ENCODE peak calls at places on chromosome 1, in eight cellular contexts. F is AG04450; G is stimulated activated effector memory CD8-positive, alpha-beta T cell treated with anti-CD3 and anti-CD28 coated beads, Interleukin-12 subunit alpha, Interleukin-12 subunit beta, amount 100 ng/mL, for 72 hours; N is central memory CD8-positive, alpha-beta T cell; S is hepatic stellate cell; H is Panc1; O is stimulated activated CD4-positive, alpha-beta T cell treated with anti-CD3 and anti-CD28 coated beads, Interleukin-2, amount 100 ng/mL, for 48 hours; P is SW480. Q is an unnamed sample.

GRCh38 chr1:156712626-156713025 is 7.2 kb upstream of the CRABP2 start:
- DNase-seq in O (no peak), H (no peak), G (no peak), S (no peak), P (no peak), N (no peak), F (no peak), Q (no peak)

GRCh38 chr1:211908453-211908852 is 77.9 kb upstream of the LPGAT1 start:
- DNase-seq in O (no peak), S (no peak), F (no peak), H (no peak), P (no peak), N (no peak), G (no peak), Q (no peak)

GRCh38 chr1:164061528-164061927 is 497.5 kb upstream of the PBX1 start:
- DNase-seq in F (no peak), S (no peak), P (no peak), G (no peak), N (no peak), O (no peak), H (no peak), Q (no peak)

GRCh38 chr1:119141020-119141424 is 569 bp upstream of the WARS2 start:
- DNase-seq in H (no peak), P (peak), F (no peak), N (peak), O (peak), G (peak), S (no peak), Q (peak)

GRCh38 chr1:41362357-41362721 is 1.1 kb downstream of the FOXO6 start:
- DNase-seq in O (no peak), S (peak), P (no peak), H (no peak), G (no peak), F (no peak), N (no peak), Q (no peak)

GRCh38 chr1:5660141-5660935 is 331.9 kb downstream of the NPHP4 start:
- DNase-seq in G (no peak), P (peak), N (no peak), S (no peak), H (no peak), F (no peak), O (no peak), Q (no peak)

GRCh38 chr1:41482001-41482765 is 2.3 kb downstream of the EDN2 start:
- DNase-seq in G (no peak), N (no peak), H (no peak), S (no peak), F (no peak), P (no peak), O (no peak), Q (no peak)

GRCh38 chr1:79497193-79497773 is 490.8 kb upstream of the ADGRL4 start:
- DNase-seq in H (peak), P (peak), F (peak), G (no peak), S (peak), O (no peak), N (no peak), Q (no peak)

GRCh38 chr1:222582099-222582774 is 7.5 kb downstream of the TAF1A start:
- DNase-seq in S (no peak), F (no peak), N (no peak), G (no peak), H (peak), P (peak), O (no peak), Q (no peak)

GRCh38 chr1:245059806-245060424 is 94.9 kb upstream of the KIF26B start:
- DNase-seq in O (no peak), P (no peak), S (no peak), H (no peak), N (no peak), F (no peak), G (no peak), Q (no peak)

GRCh38 chr1:23581219-23581618 is 21.9 kb upstream of the ID3 start:
- DNase-seq in H (no peak), G (no peak), F (peak), N (no peak), O (no peak), S (peak), P (no peak), Q (no peak)

GRCh38 chr1:55466343-55466742 is 251.2 kb upstream of the USP24 start:
- DNase-seq in N (no peak), S (no peak), O (no peak), F (no peak), G (no peak), P (no peak), H (no peak), Q (no peak)

GRCh38 chr1:57874426-57874825 is 450.6 kb upstream of the DAB1 start:
- DNase-seq in F (no peak), H (no peak), N (no peak), O (no peak), S (no peak), P (peak), G (no peak), Q (no peak)

GRCh38 chr1:35287807-35288640 is 19.5 kb downstream of the ZMYM4 start:
- DNase-seq in H (no peak), G (no peak), F (no peak), N (no peak), S (peak), P (no peak), O (no peak), Q (no peak)

GRCh38 chr1:197799271-197799670 is 24.0 kb upstream of the DENND1B start:
- DNase-seq in N (no peak), S (peak), P (peak), H (no peak), G (no peak), O (no peak), F (no peak), Q (no peak)

Q was measured in stimulated activated naive CD4-positive, alpha-beta T cell.